ENCODE peak calls at places on chromosomes 13 and 19, in ten cellular contexts. Y is heart right ventricle; Q is neural progenitor cell; S is RWPE1; F is tibial nerve; D is CD4-positive, alpha-beta T cell; J is esophagus muscularis mucosa; U is uterus; O is IMR-90; K is upper lobe of right lung. N is an unnamed sample.

GRCh38 chr19:13001502-13002388 is 6.5 kb downstream of the NFIX start:
- DNase-seq in U (peak), D (no peak), K (no peak), S (no peak), Y (peak), J (no peak), Q (no peak), O (no peak), F (peak), N (peak)

GRCh38 chr13:100344544-100344943 is 244.0 kb downstream of the GGACT start:
- DNase-seq in Q (no peak), D (no peak), J (no peak), K (no peak), U (no peak), Y (no peak), O (no peak), F (no peak), S (no peak), N (no peak)

GRCh38 chr19:28074773-28075172 is 1138.2 kb downstream of the UQCRFS1 start:
- DNase-seq in F (no peak), J (no peak), Y (no peak), D (no peak), Q (no peak), U (no peak), K (no peak), O (no peak), S (no peak), N (no peak)

GRCh38 chr19:13861392-13861713 is 15.6 kb upstream of the NANOS3 start:
- DNase-seq in J (peak), F (no peak), Q (no peak), Y (no peak), K (no peak), U (no peak), D (no peak), S (no peak), O (no peak), N (no peak)

GRCh38 chr13:113114511-113115362 is 7.9 kb upstream of the F10 start:
- DNase-seq in Y (no peak), Q (no peak), D (no peak), F (no peak), J (no peak), S (no peak), K (no peak), U (peak), O (no peak), N (peak)

GRCh38 chr13:42977219-42977659 is 14.8 kb downstream of the EPSTI1 start:
- DNase-seq in J (no peak), Q (no peak), D (no peak), K (no peak), S (no peak), O (no peak), U (no peak), Y (no peak), F (no peak), N (no peak)

GRCh38 chr19:41792513-41793413 is 3.6 kb upstream of the CEACAM3 start:
- DNase-seq in K (peak), Q (peak), O (peak), Y (peak), S (no peak), D (peak), J (no peak), U (no peak), F (peak), N (no peak)

GRCh38 chr13:112343591-112343990 is 32.6 kb upstream of the SPACA7 start:
- DNase-seq in K (peak), D (no peak), U (no peak), O (no peak), F (no peak), Y (no peak), J (no peak), S (no peak), Q (no peak), N (no peak)

GRCh38 chr13:46119883-46120614 is 15.2 kb upstream of the CPB2 start:
- DNase-seq in K (no peak), S (peak), J (no peak), U (peak), Y (no peak), F (no peak), Q (no peak), O (peak), D (no peak), N (no peak)

GRCh38 chr13:29576581-29576980 is 18.9 kb downstream of the SLC7A1 start:
- DNase-seq in D (no peak), K (no peak), S (no peak), Q (no peak), O (no peak), U (no peak), F (no peak), Y (no peak), J (no peak), N (no peak)

GRCh38 chr19:55261671-55262126 is 2.9 kb upstream of the PPP6R1 start:
- DNase-seq in F (no peak), O (no peak), Y (no peak), D (no peak), K (no peak), Q (no peak), J (no peak), S (no peak), U (no peak), N (no peak)

GRCh38 chr19:4684312-4685095 is 14.4 kb upstream of the MYDGF start:
- DNase-seq in J (no peak), O (no peak), Y (no peak), K (no peak), U (no peak), Q (no peak), S (no peak), F (no peak), D (no peak), N (no peak)

GRCh38 chr19:54388001-54388802 is 23.5 kb upstream of the LAIR1 start:
- DNase-seq in K (peak), D (peak), Y (no peak), U (no peak), F (no peak), S (no peak), J (no peak), O (no peak), Q (no peak), N (no peak)

GRCh38 chr13:80342541-80343371 is 1.8 kb upstream of the SPRY2 start:
- DNase-seq in K (peak), D (peak), F (peak), J (peak), S (peak), O (peak), Q (peak), Y (peak), U (peak), N (peak)

GRCh38 chr13:44259045-44260042 is 114.3 kb upstream of the SERP2 start:
- DNase-seq in J (no peak), D (peak), Y (no peak), K (peak), S (peak), Q (no peak), O (peak), F (peak), U (no peak), N (peak)

GRCh38 chr19:439167-439900 is 21.5 kb downstream of the SHC2 start:
- DNase-seq in O (no peak), Y (no peak), Q (no peak), K (no peak), S (no peak), U (no peak), J (no peak), F (no peak), D (no peak), N (no peak)

GRCh38 chr13:94112227-94112626 is 367.3 kb downstream of the DCT start:
- DNase-seq in J (no peak), S (peak), F (peak), O (peak), Y (peak), K (no peak), U (no peak), Q (no peak), D (no peak), N (no peak)

GRCh38 chr19:6066661-6067646 is 43.3 kb downstream of the RFX2 start:
- DNase-seq in S (peak), J (peak), Y (peak), K (peak), Q (peak), F (peak), U (peak), O (peak), D (no peak), N (peak)

GRCh38 chr19:18428837-18429674 is 8.9 kb downstream of the ISYNA1 start:
- DNase-seq in O (peak), K (peak), Y (peak), S (no peak), F (no peak), U (peak), Q (peak), J (no peak), D (peak), N (no peak)

GRCh38 chr13:113423225-113424170 is 29.8 kb downstream of the ADPRHL1 start:
- DNase-seq in J (no peak), D (no peak), K (no peak), Y (no peak), O (no peak), F (no peak), S (no peak), Q (no peak), U (no peak), N (no peak)

GRCh38 chr13:104648291-104648690 is 1582.1 kb upstream of the SLC10A2 start:
- DNase-seq in Q (no peak), D (no peak), F (no peak), S (no peak), J (no peak), Y (no peak), U (no peak), K (no peak), O (no peak), N (no peak)

GRCh38 chr19:16654151-16654550 is 5.8 kb downstream of the SMIM7 start:
- DNase-seq in D (no peak), F (no peak), Y (no peak), K (no peak), O (no peak), U (no peak), Q (no peak), S (peak), J (no peak), N (no peak)

GRCh38 chr19:11331502-11331901 is 8.0 kb downstream of the RAB3D start:
- DNase-seq in Q (no peak), O (no peak), S (no peak), J (no peak), D (no peak), K (no peak), F (no peak), U (no peak), Y (no peak), N (no peak)
- TF ChIP-seq CTCF in Q (no peak), O (no peak), S (no peak), J (no peak), D (no peak), K (no peak), F (no peak), U (no peak), Y (no peak), N (no peak)

GRCh38 chr13:28136916-28137315 is 1.4 kb upstream of the PAN3 start:
- DNase-seq in Q (no peak), Y (no peak), K (no peak), S (no peak), F (no peak), D (no peak), U (no peak), O (no peak), J (no peak), N (no peak)
- H3K27ac ChIP-seq in Q (no peak), Y (peak), K (peak), S (no peak), F (no peak), D (no peak), U (peak), O (no peak), J (peak), N (no peak)

GRCh38 chr13:97257800-97258799 is 36.0 kb downstream of the MBNL2 start:
- DNase-seq in D (no peak), Y (peak), U (peak), F (peak), J (no peak), S (peak), K (no peak), O (peak), Q (peak), N (peak)
- TF ChIP-seq CTCF in D (no peak), Y (peak), U (peak), F (no peak), J (no peak), S (no peak), K (peak), O (peak), Q (peak), N (no peak)

GRCh38 chr19:44722131-44723121 is 23.5 kb downstream of the CEACAM16 start:
- DNase-seq in K (no peak), D (no peak), Y (no peak), J (no peak), U (no peak), O (no peak), S (no peak), F (no peak), Q (no peak), N (no peak)
- H3K27ac ChIP-seq in K (peak), D (no peak), Y (peak), J (no peak), U (peak), O (no peak), S (peak), F (no peak), Q (no peak), N (no peak)

GRCh38 chr13:20019033-20019432 is 60.5 kb downstream of the ZMYM2 start:
- DNase-seq in S (no peak), J (no peak), Y (no peak), F (no peak), Q (no peak), K (no peak), U (no peak), O (no peak), D (no peak), N (no peak)

GRCh38 chr13:20016649-20017364 is 58.3 kb downstream of the ZMYM2 start:
- DNase-seq in U (no peak), Q (no peak), J (no peak), D (no peak), O (no peak), Y (no peak), K (no peak), F (no peak), S (no peak), N (no peak)

GRCh38 chr13:20017365-20017711 is 58.8 kb downstream of the ZMYM2 start:
- DNase-seq in K (no peak), O (no peak), D (no peak), F (no peak), Q (no peak), S (no peak), U (no peak), J (no peak), Y (no peak), N (no peak)

DNA sequence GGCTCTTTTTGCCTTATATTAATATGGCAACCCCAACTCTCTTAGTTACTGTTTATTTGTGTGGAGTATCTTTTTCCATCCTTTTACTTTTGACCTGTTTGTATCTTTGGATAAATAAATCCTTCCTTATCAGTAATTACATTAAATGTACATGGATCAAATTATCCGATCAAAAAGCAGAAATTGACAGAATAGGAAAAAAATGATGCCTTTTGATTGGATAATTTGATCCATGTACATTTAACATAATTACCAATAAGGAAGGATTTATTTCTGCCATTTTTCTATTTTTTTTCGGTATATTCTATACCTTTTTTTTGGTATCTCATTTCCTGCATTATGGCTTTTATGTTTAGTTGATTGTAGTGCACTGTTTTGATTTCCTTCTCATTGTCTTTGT is 57.2 kb downstream of the ZMYM2 start:
- DNase-seq in K (no peak), U (no peak), O (no peak), Q (no peak), J (no peak), F (no peak), S (no peak), D (no peak), Y (no peak), N (no peak)
- TF ChIP-seq CTCF in K (no peak), U (no peak), O (no peak), Q (no peak), J (no peak), F (no peak), S (no peak), D (no peak), Y (no peak), N (no peak)

GRCh38 chr13:110965755-110966134 is 50.9 kb upstream of the ANKRD10 start:
- DNase-seq in U (no peak), Q (no peak), K (no peak), Y (no peak), D (no peak), J (peak), O (no peak), S (no peak), F (no peak), N (no peak)
- H3K27ac ChIP-seq in U (no peak), Q (no peak), K (no peak), Y (no peak), D (no peak), J (no peak), O (no peak), S (peak), F (no peak), N (no peak)

DNA sequence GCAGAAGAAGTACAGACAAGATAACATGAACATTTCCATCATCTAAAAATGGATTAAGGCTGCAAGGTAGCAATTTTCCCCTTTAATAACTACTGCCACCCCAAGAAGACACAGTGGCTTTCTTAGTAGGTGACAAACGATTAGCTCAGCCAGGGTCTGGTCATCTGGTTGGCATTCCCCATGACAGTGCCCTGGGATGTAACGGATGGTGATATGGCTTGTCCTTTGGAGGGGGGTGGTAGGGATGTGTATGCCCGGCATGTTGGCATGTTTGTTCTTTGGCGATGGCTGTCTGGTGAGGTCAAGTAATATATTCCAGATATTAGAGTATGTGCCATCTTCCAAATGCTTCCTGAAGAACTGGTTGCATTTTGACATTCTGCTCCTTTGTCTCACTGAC is 135.6 kb upstream of the ZNF536 start:
- DNase-seq in O (no peak), Y (no peak), D (no peak), Q (no peak), F (no peak), J (no peak), K (no peak), U (no peak), S (no peak), N (no peak)
- TF ChIP-seq CTCF in O (no peak), Y (no peak), D (no peak), Q (no peak), F (no peak), J (no peak), K (no peak), U (no peak), S (no peak), N (no peak)

DNA sequence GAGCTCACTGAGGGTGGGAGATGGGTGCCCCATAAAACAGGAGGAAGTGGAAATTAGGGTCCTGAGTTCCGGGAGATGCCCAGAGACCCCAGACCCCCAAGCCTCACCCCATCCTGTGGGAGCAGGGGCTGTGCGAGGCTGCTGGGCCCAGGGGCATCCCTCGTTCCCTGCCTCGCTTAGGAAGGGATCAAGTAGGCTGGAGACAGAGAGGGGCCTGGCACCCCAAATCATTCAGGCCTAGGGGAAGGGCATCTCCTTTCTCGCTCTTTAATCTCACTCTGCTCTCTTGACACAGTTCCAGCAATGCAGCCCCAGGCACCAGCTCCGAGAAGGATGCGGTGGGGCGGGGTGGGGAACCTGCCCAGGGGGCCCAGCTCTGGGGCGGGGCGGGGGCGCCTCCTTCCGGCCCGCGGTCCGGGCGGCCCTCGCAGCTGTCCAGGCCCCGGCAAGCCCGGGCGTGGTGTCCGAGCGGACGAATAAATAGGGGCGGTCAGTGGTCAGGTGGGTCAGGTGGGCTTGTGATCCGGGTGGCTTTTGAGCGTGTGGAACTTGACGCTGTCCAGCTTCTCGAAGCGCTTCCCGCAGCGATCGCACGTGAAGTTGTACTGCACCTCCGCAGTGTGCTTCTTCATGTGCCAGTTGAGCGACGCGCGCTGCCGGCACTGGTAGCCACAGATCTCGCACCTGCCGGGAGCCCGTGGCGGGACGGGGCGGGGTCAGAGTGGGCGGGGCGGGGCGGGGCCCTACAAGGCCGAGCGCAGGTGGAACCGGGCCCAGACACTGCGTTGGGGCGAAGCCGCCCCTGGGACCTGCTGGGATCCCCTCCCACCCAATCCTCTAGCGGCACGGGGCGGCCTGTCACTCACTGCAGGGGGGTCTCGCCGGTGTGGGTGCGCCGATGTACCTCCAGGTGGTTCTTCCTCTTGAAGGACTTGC is 2.6 kb upstream of the ELAVL3 start:
- DNase-seq in J (no peak), D (no peak), U (no peak), Q (no peak), F (no peak), O (no peak), Y (no peak), K (no peak), S (no peak), N (no peak)
- H3K27ac ChIP-seq in J (no peak), D (no peak), U (no peak), Q (no peak), F (no peak), O (no peak), Y (no peak), K (no peak), S (no peak), N (no peak)

GRCh38 chr13:30892966-30893365 is 13.1 kb upstream of the MEDAG start:
- DNase-seq in J (no peak), Y (no peak), S (no peak), O (peak), Q (peak), K (no peak), U (peak), D (no peak), F (peak), N (peak)
- TF ChIP-seq CTCF in J (no peak), Y (peak), S (no peak), O (peak), Q (peak), K (peak), U (peak), D (no peak), F (no peak), N (no peak)